ENCODE peak calls at places on chromosome X, in seven cellular contexts. P, I, G, F, S, D and X are unnamed samples.

GRCh38 chrX:69080912-69081465 is 84.3 kb downstream of the PJA1 start:
- DNase-seq in I (no peak), G (no peak), P (no peak), D (no peak), F (no peak), S (no peak), X (no peak)

GRCh38 chrX:41518127-41518840 is 71.1 kb downstream of the NYX start:
- DNase-seq in D (no peak), F (no peak), I (no peak), P (no peak), G (no peak), S (peak; percentile 37), X (no peak)

GRCh38 chrX:130186645-130187044 is 14.9 kb downstream of the RAB33A start:
- DNase-seq in P (no peak), S (no peak), D (no peak), I (no peak), F (no peak), G (no peak), X (no peak)

GRCh38 chrX:17860811-17861495 is at the start of gene RAI2:
- DNase-seq in D (no peak), G (peak; percentile 36), P (peak; percentile 35), S (no peak), I (peak; percentile 36), F (no peak), X (peak; percentile 30)

GRCh38 chrX:135168533-135168932 is 2.7 kb downstream of the CT55 start:
- DNase-seq in F (no peak), S (no peak), P (no peak), I (no peak), G (no peak), D (no peak), X (no peak)

GRCh38 chrX:13662537-13662841 is 9.5 kb downstream of the TCEANC start:
- DNase-seq in F (peak; percentile 78), D (peak; percentile 67), S (peak; percentile 41), G (no peak), P (no peak), I (no peak), X (no peak)

GRCh38 chrX:63751481-63751880 is 33.5 kb downstream of the ARHGEF9 start:
- DNase-seq in I (no peak), F (no peak), S (no peak), G (no peak), P (no peak), D (no peak), X (no peak)

GRCh38 chrX:72306851-72307645 is 1.3 kb upstream of the CITED1 start:
- DNase-seq in P (peak; percentile 46), G (peak; percentile 48), F (peak; percentile 71), I (peak; percentile 49), D (peak; percentile 66), S (peak; percentile 96), X (peak; percentile 75)

DNA sequence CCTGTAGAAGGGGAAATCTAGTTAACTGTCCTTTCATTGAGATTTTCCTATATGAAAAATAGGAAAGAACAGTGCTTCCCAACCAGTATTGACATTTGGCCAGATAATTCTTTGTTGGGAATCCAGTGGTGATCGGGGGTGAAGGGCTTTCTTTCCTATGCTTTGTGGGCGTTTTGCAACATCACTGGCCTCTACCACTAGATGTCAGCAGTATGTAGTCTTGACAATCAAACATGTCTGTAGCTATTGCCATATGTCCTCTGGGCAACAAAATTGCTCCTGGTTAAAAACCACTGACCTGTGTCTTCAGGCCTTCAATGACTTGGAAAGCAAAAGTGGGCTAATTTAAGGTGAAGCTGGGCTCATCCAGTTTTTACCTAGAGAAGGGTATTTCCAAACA is 658.5 kb downstream of the DACH2 start:
- DNase-seq in S (no peak), P (no peak), D (peak; percentile 3), F (no peak), G (peak; percentile 14), I (no peak), X (no peak)
- TF ChIP-seq CTCF in S (peak; percentile 30), P (peak; percentile 19), D (peak; percentile 21), F (peak; percentile 14), G (peak; percentile 71), I (peak; percentile 13), X (no peak)

DNA sequence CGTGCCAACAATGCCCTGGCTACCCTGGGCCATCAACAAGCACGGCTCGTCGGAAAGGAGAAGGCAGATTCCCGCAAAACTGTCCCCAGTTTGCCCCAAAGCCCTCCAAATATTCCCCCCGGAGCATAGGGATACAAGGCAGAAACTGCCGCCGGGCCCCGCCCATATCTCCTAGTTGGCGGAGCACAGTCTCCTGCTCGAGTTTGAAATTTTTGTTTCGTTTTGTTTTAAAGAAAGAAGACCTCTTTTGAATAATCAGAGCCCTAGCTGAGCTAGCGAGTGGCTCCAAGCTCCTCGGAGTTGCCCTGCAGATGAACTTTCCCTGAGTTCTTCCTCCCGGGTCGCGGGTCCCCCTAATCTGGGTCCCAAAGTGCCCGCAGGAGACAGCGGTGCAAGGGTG is 138.1 kb upstream of the ZIC3 start:
- DNase-seq in I (no peak), F (peak; percentile 1), D (no peak), P (no peak), G (no peak), S (peak; percentile 79), X (no peak)
- TF ChIP-seq CTCF in I (no peak), F (no peak), D (no peak), P (no peak), G (no peak), S (no peak), X (no peak)

GRCh38 chrX:38657562-38657961 is 96.2 kb downstream of the TSPAN7 start:
- DNase-seq in P (no peak), S (no peak), G (no peak), F (no peak), D (no peak), I (no peak), X (no peak)

GRCh38 chrX:38651625-38652601 is 90.6 kb downstream of the TSPAN7 start:
- DNase-seq in G (no peak), S (no peak), F (no peak), I (no peak), P (no peak), D (no peak), X (no peak)

GRCh38 chrX:38656350-38656915 is 95.1 kb downstream of the TSPAN7 start:
- DNase-seq in S (no peak), G (no peak), I (no peak), P (no peak), D (no peak), F (no peak), X (no peak)

GRCh38 chrX:38652934-38653442 is 91.6 kb downstream of the TSPAN7 start:
- DNase-seq in F (no peak), G (no peak), I (no peak), P (no peak), D (no peak), S (no peak), X (no peak)

GRCh38 chrX:38654302-38654701 is 93.0 kb downstream of the TSPAN7 start:
- DNase-seq in G (no peak), I (no peak), S (no peak), D (peak; percentile 14), P (no peak), F (peak; percentile 53), X (no peak)
- TF ChIP-seq CTCF in G (peak; percentile 64), I (peak; percentile 32), S (peak; percentile 64), D (peak; percentile 40), P (peak; percentile 61), F (peak; percentile 44), X (peak; percentile 57)

GRCh38 chrX:96971812-96972211 is 88.1 kb downstream of the RPA4 start:
- DNase-seq in P (no peak), I (no peak), G (no peak), D (no peak), F (no peak), S (no peak), X (no peak)
- TF ChIP-seq CTCF in P (no peak), I (no peak), G (no peak), D (no peak), F (no peak), S (no peak), X (no peak)

DNA sequence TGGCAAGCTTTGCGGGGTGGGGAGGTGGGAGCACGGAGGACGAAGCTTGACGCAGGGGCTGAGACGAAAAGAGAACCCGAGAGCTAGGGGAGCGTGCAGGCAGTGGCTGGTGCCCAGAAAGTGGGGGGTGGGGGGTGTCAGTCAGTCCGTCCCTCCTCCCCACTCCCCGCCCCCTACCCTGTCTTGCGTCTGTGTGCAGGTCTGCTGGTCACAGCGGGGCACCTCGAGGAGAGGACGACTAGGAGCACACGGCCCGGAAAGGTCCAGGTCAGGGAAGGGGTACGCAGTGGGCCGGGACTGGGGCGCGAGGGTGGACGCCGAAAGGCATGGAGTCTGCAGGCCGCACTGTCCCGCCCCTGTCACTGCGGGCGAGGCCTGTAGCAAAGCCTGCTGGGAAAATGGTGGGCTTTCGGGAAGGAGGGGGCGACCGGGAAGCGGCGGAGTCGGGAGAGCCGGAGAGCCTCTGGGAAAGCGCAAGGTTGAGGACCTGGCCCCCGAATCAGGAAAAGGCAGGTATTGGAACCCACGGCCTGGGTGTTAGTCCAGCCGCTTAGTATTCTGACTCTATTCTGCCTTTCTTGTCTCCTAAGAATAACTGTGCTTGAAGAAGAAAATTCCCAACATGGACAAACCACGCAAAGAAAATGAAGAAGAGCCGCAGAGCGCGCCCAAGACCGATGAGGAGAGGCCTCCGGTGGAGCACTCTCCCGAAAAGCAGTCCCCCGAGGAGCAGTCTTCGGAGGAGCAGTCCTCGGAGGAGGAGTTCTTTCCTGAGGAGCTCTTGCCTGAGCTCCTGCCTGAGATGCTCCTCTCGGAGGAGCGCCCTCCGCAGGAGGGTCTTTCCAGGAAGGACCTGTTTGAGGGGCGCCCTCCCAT is 758 bp downstream of the TCEAL1 start:
- DNase-seq in I (peak; percentile 70), F (peak; percentile 76), P (peak; percentile 62), D (peak; percentile 67), S (no peak), G (peak; percentile 49), X (peak; percentile 68)
- TF ChIP-seq CTCF in I (no peak), F (peak; percentile 50), P (peak; percentile 55), D (peak; percentile 62), S (peak; percentile 53), G (peak; percentile 60), X (peak; percentile 33)